ENCODE peak calls at places on chromosomes 7 and 10, in ten cellular contexts. O is stimulated activated CD4-positive, alpha-beta T cell treated with anti-CD3 and anti-CD28 coated beads, Interleukin-1b, Interleukin-23, amount 100 ng/mL, for 24 hours; I is HuH-7.5; W is IMR-90; Y is epithelial cell of esophagus; C is GM19239; P is SW 1271; E is T-helper 9 cell; A is endothelial cell; X is activated CD4-positive, alpha-beta memory T cell treated with anti-CD3 and anti-CD28 coated beads for 36 hours. B is an unnamed sample.

GRCh38 chr7:76509931-76510877 is at the start of gene UPK3B:
- DNase-seq in P (no peak), C (no peak), A (no peak), X (no peak), W (no peak), Y (peak), O (no peak), E (no peak), I (no peak), B (peak)

GRCh38 chr10:125226823-125227222 is 66.5 kb upstream of the CTBP2 start:
- DNase-seq in E (no peak), W (no peak), C (no peak), O (no peak), X (no peak), I (no peak), A (no peak), Y (no peak), P (no peak), B (no peak)

GRCh38 chr7:141874787-141875186 is 33.5 kb upstream of the PRSS37 start:
- DNase-seq in I (no peak), W (no peak), A (no peak), P (no peak), C (no peak), Y (peak), X (no peak), E (no peak), O (no peak), B (peak)

GRCh38 chr10:79437111-79437814 is 8.2 kb downstream of the ZCCHC24 start:
- DNase-seq in E (no peak), C (no peak), P (no peak), W (peak), O (no peak), Y (peak), X (no peak), I (no peak), A (no peak), B (no peak)

GRCh38 chr10:78539247-78539766 is 505.6 kb downstream of the RPS24 start:
- DNase-seq in C (no peak), W (no peak), Y (no peak), E (no peak), I (no peak), X (no peak), P (no peak), A (no peak), O (no peak), B (no peak)

GRCh38 chr7:25720427-25720826 is 431.6 kb upstream of the NFE2L3 start:
- DNase-seq in O (no peak), A (no peak), X (no peak), Y (peak), P (no peak), W (peak), E (no peak), C (no peak), I (peak), B (peak)

GRCh38 chr10:67790534-67791408 is 47.2 kb downstream of the DNAJC12 start:
- DNase-seq in A (no peak), I (no peak), X (peak), O (no peak), P (no peak), C (no peak), W (peak), E (no peak), Y (peak), B (peak)

GRCh38 chr7:16106869-16107268 is 314.5 kb downstream of the CRPPA start:
- DNase-seq in I (no peak), O (no peak), E (no peak), P (no peak), Y (no peak), W (no peak), A (no peak), C (no peak), X (no peak), B (no peak)